ENCODE peak calls at places on chromosomes 2 and 18, in six cellular contexts. I is HCT116, Z is SK-N-SH, S is K562, L is H1, X is GM12878. Q is an unnamed sample.

GRCh38 chr18:8929381-8929780 is 173.1 kb upstream of the NDUFV2 start:
- DNase-seq in I (no peak), Z (no peak), S (no peak), L (no peak), X (no peak), Q (no peak)

GRCh38 chr2:241855245-241855887 is 3.3 kb downstream of the PDCD1 start:
- DNase-seq in I (no peak), Z (peak), S (no peak), L (no peak), X (no peak), Q (no peak)

GRCh38 chr18:40769786-40770185 is 1185.2 kb upstream of the PIK3C3 start:
- DNase-seq in I (no peak), Z (no peak), S (no peak), L (no peak), X (no peak), Q (no peak)

GRCh38 chr2:201182650-201183372 is at the start of gene CASP10:
- DNase-seq in I (peak), Z (no peak), S (peak), L (no peak), X (peak), Q (no peak)

GRCh38 chr2:239337877-239338484 is 62.8 kb downstream of the HDAC4 start:
- DNase-seq in I (no peak), Z (no peak), S (no peak), L (no peak), X (no peak), Q (no peak)

GRCh38 chr2:113164930-113165585 is 8.7 kb upstream of the PSD4 start:
- DNase-seq in I (no peak), Z (no peak), S (no peak), L (no peak), X (no peak), Q (peak)

GRCh38 chr2:11577101-11577883 is 43.4 kb downstream of the GREB1 start:
- DNase-seq in I (no peak), Z (no peak), S (no peak), L (no peak), X (no peak), Q (no peak)

GRCh38 chr2:181649436-181649979 is 7.4 kb downstream of the CERKL start:
- DNase-seq in I (no peak), Z (no peak), S (no peak), L (no peak), X (no peak), Q (no peak)

GRCh38 chr2:164969909-164970690 is 14.8 kb upstream of the SLC38A11 start:
- DNase-seq in I (no peak), Z (no peak), S (no peak), L (no peak), X (no peak), Q (no peak)

GRCh38 chr2:105181282-105181681 is 60.3 kb upstream of the GPR45 start:
- DNase-seq in I (no peak), Z (no peak), S (no peak), L (no peak), X (no peak), Q (no peak)

DNA sequence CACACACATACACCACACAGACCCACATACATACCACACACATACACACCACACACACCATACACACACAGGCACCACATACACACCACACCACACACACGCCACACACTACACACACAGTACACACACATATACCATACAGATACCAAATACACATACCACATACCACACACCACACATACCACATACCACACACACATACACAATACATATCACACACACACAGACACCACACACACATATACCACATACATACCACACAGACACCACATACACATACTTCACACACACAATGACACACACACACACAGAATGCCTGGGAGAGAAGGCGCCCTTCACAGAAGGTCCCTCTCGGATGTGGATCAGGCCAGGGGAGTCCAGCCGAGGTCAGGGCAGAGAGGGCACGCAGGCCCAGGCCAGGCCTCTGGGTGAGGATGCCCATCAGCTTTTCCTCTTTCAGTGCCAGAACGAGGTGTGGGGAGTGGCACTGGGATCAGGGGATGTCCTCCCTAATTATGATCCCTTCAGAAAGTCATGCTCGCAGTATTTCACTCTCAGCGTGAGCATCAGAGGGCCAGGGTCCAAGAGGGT is 70.4 kb upstream of the ODC1 start:
- DNase-seq in I (no peak), Z (no peak), S (no peak), L (no peak), X (no peak), Q (no peak)
- TF ChIP-seq JUND in I (no peak), Z (no peak), S (no peak), L (no peak), X (no peak), Q (no peak)

GRCh38 chr18:7196421-7196820 is 34.5 kb upstream of the LRRC30 start:
- DNase-seq in I (no peak), Z (no peak), S (no peak), L (peak), X (no peak), Q (no peak)
- TF ChIP-seq JUND in I (no peak), Z (no peak), S (no peak), L (no peak), X (no peak), Q (no peak)

GRCh38 chr2:46336560-46336959 is 39.4 kb downstream of the EPAS1 start:
- DNase-seq in I (no peak), Z (no peak), S (no peak), L (no peak), X (no peak), Q (no peak)
- TF ChIP-seq JUND in I (no peak), Z (no peak), S (no peak), L (no peak), X (no peak), Q (no peak)

DNA sequence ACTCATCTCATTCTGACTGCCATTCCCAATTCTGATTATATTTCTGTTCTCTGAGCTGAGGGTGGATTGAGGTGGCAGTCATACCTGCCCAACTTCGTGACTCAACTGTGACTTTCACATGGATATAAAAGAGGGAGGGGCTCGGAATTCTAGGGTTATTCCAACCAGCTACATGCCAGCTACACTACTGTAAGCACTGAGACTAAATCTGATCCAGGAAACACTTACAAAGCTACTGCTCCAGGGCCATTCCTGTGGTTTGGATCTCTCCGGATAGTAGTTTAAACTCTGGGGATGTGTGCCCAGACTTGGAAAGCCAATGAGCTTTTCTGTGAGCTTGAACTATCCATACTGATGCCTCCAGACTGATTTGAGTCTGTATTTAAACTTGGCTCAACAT is 7.9 kb downstream of the MAP2 start:
- DNase-seq in I (no peak), Z (no peak), S (no peak), L (no peak), X (no peak), Q (no peak)
- TF ChIP-seq JUND in I (no peak), Z (no peak), S (no peak), L (no peak), X (no peak), Q (peak)

GRCh38 chr2:45882707-45883106 is 231.2 kb downstream of the PRKCE start:
- DNase-seq in I (no peak), Z (peak), S (no peak), L (no peak), X (no peak), Q (no peak)
- TF ChIP-seq JUND in I (no peak), Z (no peak), S (no peak), L (no peak), X (no peak), Q (no peak)

Q was measured in T47D.